ENCODE peak calls at places on chromosomes 3 and 15, in five cellular contexts. X is fibroblast of lung, D is GM23338, T is GM12878, C is hepatocyte. Y is an unnamed sample.
A peak's percentile ranks its signal among the peaks of the same experiment; 100 is the strongest.

GRCh38 chr15:66251790-66252355 is 1.7 kb downstream of the MEGF11 start:
- DNase-seq in X (no peak), C (no peak), T (no peak), D (peak; percentile 65), Y (no peak)

GRCh38 chr3:127238602-127239001 is 45.7 kb downstream of the PRR23E start:
- DNase-seq in D (no peak), T (no peak), C (no peak), X (peak; percentile 8), Y (no peak)

GRCh38 chr15:68644996-68645395 is 66.2 kb downstream of the CORO2B start:
- DNase-seq in T (no peak), X (no peak), D (no peak), C (no peak), Y (no peak)

GRCh38 chr15:66408254-66408653 is 21.5 kb downstream of the MAP2K1 start:
- DNase-seq in X (no peak), D (no peak), C (no peak), T (no peak), Y (no peak)

GRCh38 chr15:60575995-60576394 is 97.1 kb upstream of the ICE2 start:
- DNase-seq in T (no peak), D (no peak), C (peak; percentile 25), X (no peak), Y (no peak)

GRCh38 chr3:108153451-108153981 is 62.7 kb upstream of the CD47 start:
- DNase-seq in T (no peak), C (peak; percentile 71), X (peak; percentile 61), D (peak; percentile 88), Y (peak; percentile 54)

GRCh38 chr3:172128852-172129251 is 89.5 kb downstream of the FNDC3B start:
- DNase-seq in X (no peak), D (no peak), T (no peak), C (no peak), Y (no peak)

GRCh38 chr15:62758126-62758951 is 284.2 kb upstream of the TPM1 start:
- DNase-seq in X (peak; percentile 97), D (peak; percentile 66), T (no peak), C (no peak), Y (peak; percentile 78)

GRCh38 chr3:45666729-45667440 is 22.3 kb upstream of the SACM1L start:
- DNase-seq in C (peak; percentile 33), X (peak; percentile 79), T (no peak), D (no peak), Y (no peak)

DNA sequence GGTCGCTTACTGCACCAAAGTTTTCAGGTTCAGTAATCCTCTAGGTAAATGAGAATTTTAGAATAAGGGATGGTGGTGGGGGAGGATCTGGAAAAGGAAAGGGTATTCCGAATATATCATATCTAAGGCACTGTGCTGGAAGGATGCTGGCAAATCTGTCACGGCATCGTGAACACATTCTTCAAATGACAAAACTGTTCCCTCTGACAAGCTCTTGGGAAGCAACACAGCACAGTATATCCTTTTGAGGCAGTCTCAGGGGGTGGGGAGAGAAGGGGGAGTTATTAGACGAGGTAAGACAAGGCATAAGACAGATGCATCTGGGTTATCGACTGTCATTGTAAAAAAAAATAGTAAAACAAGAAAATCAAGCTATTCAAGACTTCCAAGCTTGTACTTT is 289.6 kb upstream of the LRRN1 start:
- DNase-seq in X (no peak), C (no peak), D (no peak), T (no peak), Y (no peak)
- H3K4me2 ChIP-seq in X (no peak overlapping the region), C (no peak overlapping the region), D (no peak overlapping the region), T (no peak overlapping the region), Y (no peak overlapping the region)

GRCh38 chr3:168062679-168063078 is 33.0 kb downstream of the GOLIM4 start:
- DNase-seq in D (no peak), C (no peak), T (no peak), X (no peak), Y (no peak)

GRCh38 chr3:168071535-168071934 is 24.2 kb downstream of the GOLIM4 start:
- DNase-seq in D (no peak), T (no peak), C (no peak), X (peak; percentile 97), Y (peak; percentile 37)

GRCh38 chr3:168065569-168065968 is 30.2 kb downstream of the GOLIM4 start:
- DNase-seq in X (no peak), T (no peak), D (no peak), C (no peak), Y (no peak)

GRCh38 chr3:168063122-168063521 is 32.6 kb downstream of the GOLIM4 start:
- DNase-seq in C (no peak), T (no peak), X (no peak), D (no peak), Y (no peak)

GRCh38 chr3:168066882-168067281 is 28.8 kb downstream of the GOLIM4 start:
- DNase-seq in T (no peak), D (no peak), X (no peak), C (no peak), Y (no peak)
- H3K79me2 ChIP-seq in T (peaks cover 5% of the 10 kb centered on the region), D (peaks cover 71% of the 10 kb centered on the region), X (peaks cover 30% of the 10 kb centered on the region), C (peaks cover 99% of the 10 kb centered on the region), Y (no peaks in the 10 kb centered on the region)

GRCh38 chr3:115211810-115212492 is 64.9 kb upstream of the ZBTB20 start:
- DNase-seq in D (peak; percentile 58), C (no peak), X (no peak), T (no peak), Y (no peak)

GRCh38 chr3:115217292-115217677 is 70.2 kb upstream of the ZBTB20 start:
- DNase-seq in D (no peak), C (no peak), T (no peak), X (no peak), Y (no peak)

GRCh38 chr3:115208066-115208750 is 61.1 kb upstream of the ZBTB20 start:
- DNase-seq in C (peak; percentile 12), X (no peak), T (no peak), D (no peak), Y (no peak)

GRCh38 chr3:115217678-115218451 is 70.8 kb upstream of the ZBTB20 start:
- DNase-seq in T (no peak), X (peak; percentile 83), D (peak; percentile 76), C (peak; percentile 75), Y (peak; percentile 51)

GRCh38 chr3:115212615-115213014 is 65.5 kb upstream of the ZBTB20 start:
- DNase-seq in C (no peak), X (no peak), D (peak; percentile 64), T (no peak), Y (no peak)
- H2AFZ ChIP-seq in C (no peak overlapping the region), X (no peak overlapping the region), D (no peak overlapping the region), T (no peak overlapping the region), Y (no peak overlapping the region)

GRCh38 chr3:144801890-144802289 is 830.3 kb downstream of the DIPK2A start:
- DNase-seq in D (no peak), T (no peak), X (no peak), C (no peak), Y (no peak)
- H3K4me2 ChIP-seq in D (no peak overlapping the region), T (no peak overlapping the region), X (no peak overlapping the region), C (no peak overlapping the region), Y (no peak overlapping the region)

GRCh38 chr15:74545061-74545460 is 4.0 kb downstream of the ARID3B start:
- DNase-seq in X (no peak), C (no peak), T (no peak), D (no peak), Y (no peak)

GRCh38 chr15:74543043-74543422 is 2.0 kb downstream of the ARID3B start:
- DNase-seq in X (no peak), D (no peak), T (no peak), C (no peak), Y (no peak)

GRCh38 chr15:74543583-74543982 is 2.6 kb downstream of the ARID3B start:
- DNase-seq in D (peak; percentile 42), C (no peak), T (no peak), X (no peak), Y (no peak)

GRCh38 chr15:74548236-74548635 is 7.2 kb downstream of the ARID3B start:
- DNase-seq in T (no peak), C (no peak), X (no peak), D (no peak), Y (no peak)

DNA sequence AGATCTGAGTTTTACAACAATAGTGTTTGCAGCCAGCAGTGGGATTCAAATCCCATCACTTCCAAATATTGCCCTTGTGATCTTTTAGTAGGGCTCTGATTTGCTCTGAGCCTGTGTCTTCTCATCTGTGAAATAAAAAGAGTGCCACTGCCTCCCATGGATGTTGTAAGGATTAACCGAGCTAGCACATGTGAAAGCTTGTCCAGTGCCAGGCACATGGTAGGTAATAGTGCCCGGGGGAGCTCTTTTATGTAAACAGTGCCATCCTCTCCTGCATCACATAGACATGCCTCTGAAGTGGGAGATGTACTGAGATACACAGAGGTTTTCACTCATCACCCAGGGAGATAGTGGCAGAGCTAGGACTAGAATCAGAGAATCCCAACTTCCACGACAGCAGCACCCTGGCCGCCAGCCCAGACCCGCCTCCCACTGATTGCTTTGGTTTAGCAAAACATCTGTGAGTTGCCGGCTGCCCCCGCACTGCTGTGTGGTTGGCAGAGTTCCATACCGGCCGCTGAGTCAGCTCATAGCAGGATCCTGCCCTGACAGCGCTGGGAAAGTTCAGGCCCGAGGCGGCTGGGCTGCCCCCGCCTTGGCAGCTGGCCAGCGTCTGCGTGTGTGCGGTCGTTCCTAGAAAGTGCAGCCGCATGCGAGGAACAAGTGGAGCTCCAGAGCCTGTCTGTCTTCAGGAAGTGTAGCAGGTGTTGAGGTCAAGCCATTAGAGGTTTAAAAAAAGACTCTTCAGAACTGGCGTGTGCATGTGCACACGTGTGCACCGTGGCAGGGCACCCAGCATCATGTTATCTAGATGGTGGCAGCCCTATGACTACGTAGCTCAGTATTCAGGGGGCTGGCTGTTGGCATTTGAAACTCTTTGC is 5.0 kb downstream of the ARID3B start:
- DNase-seq in T (peak; percentile 77), D (peak; percentile 16), X (peak; percentile 99), C (peak; percentile 97), Y (peak; percentile 92)
- H3K79me2 ChIP-seq in T (peaks cover 96% of the 10 kb centered on the region), D (peaks cover 99% of the 10 kb centered on the region), X (peaks cover 2% of the 10 kb centered on the region), C (peaks cover 75% of the 10 kb centered on the region), Y (peaks cover 45% of the 10 kb centered on the region)

GRCh38 chr3:42804831-42805821 is 836 bp upstream of the HIGD1A start:
- DNase-seq in C (peak; percentile 62), T (no peak), D (peak; percentile 67), X (peak; percentile 8), Y (no peak)
- H2AFZ ChIP-seq in C (peak overlapping the region; percentile 60), T (peak overlapping the region; percentile 93), D (peak overlapping the region; percentile 96), X (peak overlapping the region; percentile 95), Y (peak overlapping the region; percentile 99)

GRCh38 chr3:190360228-190360627 is 27.7 kb upstream of the CLDN16 start:
- DNase-seq in C (no peak), X (no peak), T (no peak), D (no peak), Y (no peak)
- H3K4me2 ChIP-seq in C (no peak overlapping the region), X (no peak overlapping the region), T (no peak overlapping the region), D (no peak overlapping the region), Y (no peak overlapping the region)

GRCh38 chr15:39427705-39428104 is 153.2 kb upstream of the THBS1 start:
- DNase-seq in C (no peak), X (no peak), D (no peak), T (no peak), Y (no peak)
- H3K79me2 ChIP-seq in C (no peaks in the 10 kb centered on the region), X (no peaks in the 10 kb centered on the region), D (no peaks in the 10 kb centered on the region), T (no peaks in the 10 kb centered on the region), Y (no peaks in the 10 kb centered on the region)

Y was measured in PC-9.